ENCODE peak calls at places on chromosome 17, in five cellular contexts. One of them, this sample, is unnamed.

GRCh38 chr17:17874478-17874877 is 37.7 kb upstream of the SREBF1 start:
- DNase-seq in HEK293T: no peak
- DNase-seq in mesendoderm: peak
- DNase-seq in mucosa of gallbladder: no peak
- DNase-seq in skeletal muscle cell: no peak
- DNase-seq in this sample: peak

GRCh38 chr17:247767-248166 is 66.3 kb upstream of the DOC2B start:
- DNase-seq in HEK293T: no peak
- DNase-seq in mesendoderm: no peak
- DNase-seq in mucosa of gallbladder: peak
- DNase-seq in skeletal muscle cell: no peak
- DNase-seq in this sample: peak

GRCh38 chr17:58630883-58631522 is 60.8 kb downstream of the TEX14 start:
- DNase-seq in HEK293T: peak
- DNase-seq in mesendoderm: peak
- DNase-seq in mucosa of gallbladder: peak
- DNase-seq in skeletal muscle cell: no peak
- DNase-seq in this sample: peak

GRCh38 chr17:57634713-57635465 is 110.2 kb downstream of the CCDC182 start:
- DNase-seq in HEK293T: no peak
- DNase-seq in mesendoderm: no peak
- DNase-seq in mucosa of gallbladder: no peak
- DNase-seq in skeletal muscle cell: no peak
- DNase-seq in this sample: no peak

GRCh38 chr17:78000351-78000750 is 41.8 kb downstream of the TNRC6C start:
- DNase-seq in HEK293T: no peak
- DNase-seq in mesendoderm: no peak
- DNase-seq in mucosa of gallbladder: no peak
- DNase-seq in skeletal muscle cell: no peak
- DNase-seq in this sample: no peak

GRCh38 chr17:6135996-6136395 is 65.8 kb downstream of the WSCD1 start:
- DNase-seq in HEK293T: no peak
- DNase-seq in mesendoderm: no peak
- DNase-seq in mucosa of gallbladder: no peak
- DNase-seq in skeletal muscle cell: no peak
- DNase-seq in this sample: no peak

GRCh38 chr17:47604268-47604927 is 45.3 kb upstream of the KPNB1 start:
- DNase-seq in HEK293T: no peak
- DNase-seq in mesendoderm: no peak
- DNase-seq in mucosa of gallbladder: no peak
- DNase-seq in skeletal muscle cell: peak
- DNase-seq in this sample: no peak

GRCh38 chr17:8488931-8489330 is 53.2 kb downstream of the NDEL1 start:
- DNase-seq in HEK293T: no peak
- DNase-seq in mesendoderm: peak
- DNase-seq in mucosa of gallbladder: peak
- DNase-seq in skeletal muscle cell: peak
- DNase-seq in this sample: peak

GRCh38 chr17:2710804-2711607 is 558 bp downstream of the CLUH start:
- DNase-seq in HEK293T: peak
- DNase-seq in mesendoderm: peak
- DNase-seq in mucosa of gallbladder: no peak
- DNase-seq in skeletal muscle cell: no peak
- DNase-seq in this sample: no peak